ENCODE peak calls at places on chromosomes 13 and 19, in four cellular contexts. J is A549, E is endothelial cell of umbilical vein, G is K562. O is an unnamed sample.

GRCh38 chr13:23963184-23963931 is 66.1 kb upstream of the C1QTNF9B start:
- DNase-seq in G (no peak), E (no peak), J (no peak), O (no peak)

GRCh38 chr13:48181482-48182145 is 51.4 kb upstream of the ITM2B start:
- DNase-seq in E (no peak), G (no peak), J (no peak), O (no peak)

GRCh38 chr13:93794197-93794885 is 567.7 kb downstream of the GPC6 start:
- DNase-seq in E (no peak), G (no peak), J (no peak), O (no peak)

GRCh38 chr19:19550972-19551861 is 13.2 kb downstream of the CILP2 start:
- DNase-seq in E (no peak), G (no peak), J (no peak), O (no peak)

GRCh38 chr13:73146705-73147104 is 87.9 kb downstream of the KLF5 start:
- DNase-seq in G (no peak), J (peak; percentile 34), E (no peak), O (no peak)

GRCh38 chr19:34375598-34375997 is 10.6 kb downstream of the GPI start:
- DNase-seq in E (no peak), J (no peak), G (no peak), O (no peak)

GRCh38 chr13:19836472-19836871 is 27.0 kb downstream of the ZMYM5 start:
- DNase-seq in G (no peak), J (no peak), E (no peak), O (no peak)

GRCh38 chr13:60158321-60158801 is 5.4 kb downstream of the DIAPH3 start:
- DNase-seq in J (no peak), G (no peak), E (no peak), O (no peak)

GRCh38 chr13:73187106-73187505 is 128.3 kb downstream of the KLF5 start:
- DNase-seq in E (no peak), G (no peak), J (no peak), O (no peak)

DNA sequence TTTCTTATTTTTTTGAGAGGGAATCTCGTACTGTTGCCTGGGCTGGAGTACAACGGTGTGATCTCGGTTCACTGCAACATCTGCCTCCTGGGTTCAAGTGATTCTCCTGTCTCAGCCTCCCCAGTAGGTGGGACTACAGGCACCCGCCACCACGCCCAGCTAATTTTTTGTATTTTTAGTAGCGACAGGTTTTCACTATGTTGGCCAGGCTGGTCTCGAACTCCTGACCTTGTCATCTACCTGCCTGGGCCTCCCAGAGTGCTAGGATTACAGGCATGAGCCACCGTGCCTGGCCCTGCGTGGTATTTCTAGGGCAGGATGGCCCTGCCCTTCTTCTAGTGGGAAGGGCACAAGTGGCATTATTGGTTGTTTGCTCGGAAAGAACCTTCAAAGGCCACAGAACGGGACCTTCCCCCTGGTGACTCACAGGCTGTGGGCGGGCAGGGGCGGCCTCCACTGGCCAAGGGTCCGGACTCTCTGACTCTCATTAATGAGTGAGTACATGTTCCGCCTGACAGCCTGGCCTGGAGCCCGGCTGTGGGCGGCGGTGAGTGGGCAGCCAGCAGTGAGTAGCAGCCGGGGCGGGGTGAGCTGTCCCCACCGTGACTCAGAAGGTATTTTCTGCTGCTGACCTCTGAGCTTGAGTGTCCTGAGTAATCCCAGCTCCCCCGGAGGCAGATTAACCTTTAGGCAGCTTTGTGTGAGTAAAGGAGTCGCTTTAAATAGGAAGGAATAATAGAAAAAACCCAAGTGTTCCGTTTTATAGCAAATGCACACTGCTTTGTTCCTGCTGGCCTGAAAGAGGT is 5.1 kb downstream of the DOT1L start:
- DNase-seq in J (peak; percentile 98), G (peak; percentile 89), E (peak; percentile 99), O (peak; percentile 90)
- TF ChIP-seq POLR2A in J (no peak), G (peak; percentile 61), E (no peak), O (no peak)

DNA sequence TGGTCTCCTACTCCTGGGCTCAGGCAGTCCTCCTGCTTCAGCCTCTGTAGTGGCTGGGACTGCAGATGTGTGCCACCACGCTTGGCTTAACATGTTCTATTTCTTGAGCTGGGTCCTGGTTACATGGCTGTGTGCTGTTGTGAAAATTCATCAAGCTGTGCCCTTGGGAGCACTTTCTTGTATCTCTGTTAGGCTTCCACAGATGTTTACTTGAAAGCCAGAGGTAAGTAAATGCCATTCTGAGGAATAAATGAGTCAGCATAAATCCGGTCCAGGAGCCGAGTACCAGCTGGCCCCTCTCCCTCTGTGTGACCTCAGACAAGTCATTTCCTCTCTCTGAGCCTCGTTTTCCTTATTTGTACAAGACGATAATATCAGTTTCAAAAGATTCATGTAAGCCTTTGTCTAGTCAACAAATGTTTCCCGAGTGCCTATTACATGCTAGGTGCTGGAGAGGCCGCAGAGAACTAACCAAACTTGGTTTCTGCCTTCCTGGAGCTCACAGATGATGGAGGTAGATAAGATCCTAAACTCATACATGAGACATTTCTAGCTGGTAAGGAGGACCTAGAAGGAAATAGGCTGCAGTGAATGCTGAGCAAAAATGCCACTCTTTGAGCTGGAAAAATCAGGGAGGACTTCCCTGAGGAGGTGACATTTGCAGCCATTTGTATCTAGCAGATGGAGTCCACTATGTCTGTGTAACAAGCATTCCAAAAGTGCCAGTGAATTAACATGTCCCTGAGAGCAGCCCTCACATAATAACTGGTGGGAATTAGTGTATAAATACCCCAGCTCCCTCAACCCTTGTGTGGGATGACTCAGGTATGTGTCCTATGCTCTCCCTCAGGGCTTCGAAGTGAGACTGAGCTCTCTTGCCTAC is 2.7 kb upstream of the RASAL3 start:
- DNase-seq in J (peak; percentile 55), G (no peak), E (peak; percentile 99), O (peak; percentile 83)
- TF ChIP-seq MYC in J (no peak), G (no peak), E (no peak), O (peak; percentile 47)

GRCh38 chr19:12777217-12778019 is 2.1 kb upstream of the HOOK2 start:
- DNase-seq in G (peak; percentile 82), E (peak; percentile 78), J (peak; percentile 77), O (peak; percentile 82)

GRCh38 chr19:12782174-12782423 is 6.7 kb upstream of the HOOK2 start:
- DNase-seq in J (no peak), E (peak; percentile 78), G (no peak), O (no peak)

GRCh38 chr19:12778020-12778904 is 2.9 kb upstream of the HOOK2 start:
- DNase-seq in J (peak; percentile 78), G (no peak), E (peak; percentile 73), O (peak; percentile 67)

GRCh38 chr19:12778905-12779161 is 3.5 kb upstream of the HOOK2 start:
- DNase-seq in E (no peak), G (no peak), J (no peak), O (no peak)

DNA sequence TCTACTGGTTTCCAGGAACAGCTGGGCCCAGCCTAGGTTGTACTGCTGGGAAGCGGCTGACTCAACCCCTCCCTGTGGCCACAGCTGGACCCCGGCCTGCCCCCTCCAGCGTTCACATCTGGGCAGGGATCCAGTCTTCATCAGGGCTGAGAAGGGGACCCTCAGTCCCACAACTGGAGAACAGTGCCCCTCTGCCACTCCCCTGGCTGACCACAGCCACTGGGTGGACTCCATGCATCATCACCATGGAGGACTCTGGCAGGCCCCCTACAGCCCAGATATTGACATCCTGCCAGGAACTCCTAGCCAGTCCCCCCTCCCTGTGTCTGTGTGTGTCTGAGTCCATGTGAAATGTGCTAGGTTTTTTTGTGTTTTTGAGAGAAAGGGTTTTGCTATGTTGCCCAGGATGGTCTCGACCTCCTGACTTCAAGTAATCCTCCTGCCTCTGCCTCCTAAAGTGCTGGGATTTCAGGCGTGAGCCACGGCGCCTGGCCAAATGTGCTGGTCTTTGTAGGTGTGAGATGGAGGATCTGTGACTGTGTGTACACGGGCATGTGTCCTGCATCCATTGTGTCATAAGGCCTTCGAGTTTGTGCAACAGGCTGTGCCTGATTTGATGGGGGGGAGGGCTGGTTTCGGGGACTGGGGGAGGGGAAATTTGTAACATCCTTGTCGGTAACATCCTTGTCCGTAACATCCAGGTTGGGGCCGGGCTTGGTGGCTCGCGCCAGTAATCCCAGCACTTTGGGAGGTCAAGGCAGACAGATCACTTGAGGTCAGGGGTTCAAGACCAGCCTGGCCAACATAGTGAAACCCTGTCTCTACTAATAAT is 4.0 kb upstream of the HOOK2 start:
- DNase-seq in G (peak; percentile 58), J (peak; percentile 62), E (peak; percentile 67), O (peak; percentile 51)
- TF ChIP-seq CTCF in G (peak; percentile 33), J (no peak), E (no peak), O (no peak)

DNA sequence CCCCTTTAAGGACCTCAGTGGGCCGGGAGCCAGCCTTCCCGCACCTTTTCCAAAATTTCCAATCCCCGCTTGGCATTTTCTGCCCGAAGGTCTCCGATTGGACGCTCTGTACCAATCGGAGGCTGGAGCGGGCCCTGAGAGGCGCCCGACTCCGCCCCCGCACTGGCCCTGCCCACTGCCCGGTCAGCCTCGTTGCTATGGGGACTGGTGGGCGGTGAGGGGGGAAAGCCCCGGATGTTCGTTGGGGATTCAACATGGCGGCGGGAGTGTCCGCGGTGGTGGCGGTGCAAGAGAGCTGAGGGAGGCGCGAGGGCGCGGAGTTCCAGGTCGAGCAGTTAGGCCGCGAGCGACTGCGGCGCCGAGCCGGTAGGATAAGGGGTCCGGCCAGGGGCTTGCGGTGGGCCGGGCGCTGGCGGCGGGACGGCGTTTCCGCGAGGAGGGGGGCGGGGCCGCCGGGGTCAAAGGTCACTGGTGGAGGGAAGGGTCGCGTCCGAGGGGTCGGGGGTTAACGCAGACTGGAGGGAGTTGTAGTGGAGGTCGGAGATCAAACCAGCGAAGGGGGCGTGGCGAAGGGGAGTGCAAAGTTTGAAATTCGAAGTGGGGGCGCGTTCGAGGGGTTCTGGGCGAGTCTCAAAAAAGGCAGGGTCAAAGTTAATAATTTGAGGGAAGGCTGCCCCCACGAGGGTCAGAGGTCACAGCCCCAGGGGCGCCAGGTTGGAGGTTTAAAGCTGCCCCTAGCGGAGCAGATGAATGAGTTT is at the start of gene PAK4:
- DNase-seq in E (peak; percentile 97), J (peak; percentile 99), G (peak; percentile 100), O (peak; percentile 94)
- TF ChIP-seq POLR2A in E (peak; percentile 71), J (peak; percentile 95), G (peak; percentile 89), O (peak; percentile 40)

GRCh38 chr19:47351545-47351944 is 2.4 kb downstream of the DHX34 start:
- DNase-seq in E (peak; percentile 40), J (peak; percentile 74), G (peak; percentile 66), O (peak; percentile 77)
- TF ChIP-seq MYC in E (no peak), J (no peak), G (no peak), O (peak; percentile 22)